ENCODE peak calls at places on chromosomes 4 and X, in eight cellular contexts. L, A, H, U, T, W, Q and I are unnamed samples.

GRCh38 chr4:93469560-93469959 is 359.0 kb upstream of the ATOH1 start:
- DNase-seq in L (no peak), A (no peak), H (no peak), U (no peak), T (no peak), W (no peak), Q (no peak), I (no peak)

GRCh38 chr4:6951880-6952381 is 42.3 kb downstream of the TBC1D14 start:
- DNase-seq in L (no peak), A (peak; percentile 34), H (no peak), U (no peak), T (no peak), W (no peak), Q (no peak), I (no peak)

GRCh38 chr4:114601304-114602052 is 2.9 kb downstream of the UGT8 start:
- DNase-seq in L (no peak), A (no peak), H (no peak), U (no peak), T (no peak), W (no peak), Q (no peak), I (no peak)

GRCh38 chr4:158840131-158840530 is 71.3 kb downstream of the FNIP2 start:
- DNase-seq in L (no peak), A (no peak), H (no peak), U (no peak), T (no peak), W (no peak), Q (no peak), I (no peak)

GRCh38 chr4:88522702-88523324 is 763 bp downstream of the PYURF start:
- DNase-seq in L (peak; percentile 81), A (peak; percentile 61), H (no peak), U (no peak), T (peak; percentile 36), W (no peak), Q (no peak), I (no peak)

GRCh38 chrX:10104958-10105658 is 51.7 kb upstream of the CLCN4 start:
- DNase-seq in L (peak; percentile 42), A (no peak), H (no peak), U (no peak), T (no peak), W (no peak), Q (no peak), I (no peak)

GRCh38 chr4:75895744-75896314 is 6.4 kb downstream of the PPEF2 start:
- DNase-seq in L (no peak), A (no peak), H (no peak), U (no peak), T (no peak), W (no peak), Q (no peak), I (no peak)

GRCh38 chr4:1208266-1208961 is 36.0 kb upstream of the SPON2 start:
- DNase-seq in L (no peak), A (peak; percentile 56), H (no peak), U (no peak), T (peak; percentile 23), W (no peak), Q (no peak), I (no peak)

GRCh38 chrX:39726810-39727209 is 370.9 kb downstream of the BCOR start:
- DNase-seq in L (no peak), A (no peak), H (no peak), U (no peak), T (peak; percentile 83), W (no peak), Q (no peak), I (peak; percentile 37)

GRCh38 chrX:108737754-108738153 is 1.4 kb upstream of the IRS4 start:
- DNase-seq in L (no peak), A (no peak), H (no peak), U (no peak), T (no peak), W (no peak), Q (no peak), I (no peak)

GRCh38 chrX:40327085-40327484 is 229.3 kb upstream of the BCOR start:
- DNase-seq in L (no peak), A (no peak), H (no peak), U (no peak), T (no peak), W (no peak), Q (no peak), I (no peak)

GRCh38 chr4:86184216-86184915 is 175.5 kb downstream of the MAPK10 start:
- DNase-seq in L (no peak), A (no peak), H (no peak), U (no peak), T (no peak), W (no peak), Q (no peak), I (no peak)

GRCh38 chrX:133335027-133335426 is 80.3 kb downstream of the GPC4 start:
- DNase-seq in L (peak; percentile 26), A (no peak), H (no peak), U (peak; percentile 4), T (no peak), W (no peak), Q (no peak), I (no peak)

GRCh38 chrX:155611302-155611701 is 1.4 kb downstream of the TMLHE start:
- DNase-seq in L (no peak), A (no peak), H (no peak), U (no peak), T (no peak), W (no peak), Q (no peak), I (no peak)

GRCh38 chr4:84497220-84497834 is 1.8 kb downstream of the NKX6-1 start:
- DNase-seq in L (no peak), A (no peak), H (no peak), U (no peak), T (peak; percentile 31), W (no peak), Q (no peak), I (no peak)

GRCh38 chr4:56611501-56611900 is 69.6 kb downstream of the HOPX start:
- DNase-seq in L (no peak), A (no peak), H (no peak), U (no peak), T (no peak), W (no peak), Q (no peak), I (no peak)

GRCh38 chr4:531721-532565 is 32.9 kb downstream of the PIGG start:
- DNase-seq in L (no peak), A (no peak), H (no peak), U (no peak), T (no peak), W (no peak), Q (no peak), I (no peak)

GRCh38 chrX:5402461-5402860 is 826.2 kb downstream of the NLGN4X start:
- DNase-seq in L (no peak), A (no peak), H (no peak), U (no peak), T (no peak), W (no peak), Q (no peak), I (no peak)
- TF ChIP-seq CTCF in L (no peak), A (no peak), H (no peak), U (no peak), T (no peak), W (no peak), Q (no peak), I (no peak)

GRCh38 chr4:38177035-38177791 is 217.0 kb downstream of the PTTG2 start:
- DNase-seq in L (peak; percentile 35), A (no peak), H (no peak), U (no peak), T (no peak), W (no peak), Q (peak; percentile 35), I (no peak)
- TF ChIP-seq CTCF in L (no peak), A (no peak), H (no peak), U (no peak), T (no peak), W (no peak), Q (no peak), I (no peak)

DNA sequence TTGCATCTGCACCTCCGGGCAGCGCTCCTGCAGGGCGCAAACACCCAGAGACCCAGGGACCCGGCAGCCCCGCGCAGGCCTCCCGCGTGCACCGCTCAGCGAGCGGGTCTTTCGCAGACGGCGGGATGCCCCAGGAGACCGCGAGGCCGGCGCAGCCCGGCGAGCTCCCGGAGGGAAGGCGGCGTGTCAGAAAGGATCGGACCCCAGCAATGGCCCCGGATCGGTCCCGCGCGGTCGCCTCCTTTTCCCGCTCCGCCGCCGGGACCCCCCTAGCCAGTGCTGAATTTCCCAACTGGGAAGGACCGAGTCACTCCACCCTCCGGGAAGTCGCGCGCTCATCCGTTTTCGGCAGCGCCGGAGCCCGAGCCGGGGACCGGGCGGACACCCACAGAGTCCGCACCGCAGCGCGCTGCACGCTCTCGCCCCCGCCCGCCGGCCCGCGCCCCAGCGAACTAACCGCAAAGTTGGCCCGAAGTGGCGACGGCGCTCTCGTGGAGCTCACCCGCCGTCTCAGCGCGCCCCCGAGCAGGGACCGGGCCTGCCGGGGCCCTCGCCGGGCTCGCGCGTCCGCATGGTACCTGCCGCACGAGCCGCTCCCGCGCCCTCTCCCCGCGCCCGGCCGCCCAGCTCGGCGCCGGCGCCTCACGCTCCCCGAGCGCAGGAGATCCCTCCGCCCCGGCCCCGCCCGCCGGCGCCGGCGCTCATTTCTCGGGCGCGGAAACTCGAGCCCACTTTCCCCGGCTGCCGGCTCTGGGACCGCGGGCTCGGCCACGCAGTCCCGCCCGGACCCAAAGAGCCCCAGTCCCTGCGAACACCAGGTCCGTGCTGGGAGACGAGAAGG is at the start of gene FAT1:
- DNase-seq in L (peak; percentile 75), A (peak; percentile 68), H (peak; percentile 87), U (peak; percentile 68), T (peak; percentile 79), W (no peak), Q (no peak), I (peak; percentile 41)
- TF ChIP-seq CTCF in L (no peak), A (no peak), H (no peak), U (no peak), T (no peak), W (no peak), Q (no peak), I (no peak)

DNA sequence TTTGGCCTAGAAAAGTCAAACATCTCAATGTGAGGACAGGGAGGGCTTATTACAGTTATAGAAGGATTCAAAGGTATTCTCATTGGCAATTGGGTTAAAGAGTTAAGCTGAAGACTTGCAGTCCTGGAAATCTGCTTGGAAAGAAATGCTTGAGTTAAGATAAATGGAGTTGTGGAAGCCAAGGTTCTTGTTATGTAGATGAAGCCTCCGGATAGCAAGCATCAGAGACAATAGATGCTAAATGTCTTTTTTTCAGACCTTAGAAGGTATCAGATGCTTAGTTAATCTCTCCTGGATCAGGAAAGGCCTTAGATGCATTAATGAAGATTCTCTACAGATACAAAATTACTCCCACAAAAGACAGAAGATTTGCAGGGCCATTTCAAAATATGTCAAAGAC is 299.3 kb downstream of the CFAP47 start:
- DNase-seq in L (no peak), A (no peak), H (no peak), U (no peak), T (no peak), W (no peak), Q (no peak), I (no peak)
- TF ChIP-seq CTCF in L (no peak), A (no peak), H (no peak), U (no peak), T (no peak), W (no peak), Q (no peak), I (no peak)

GRCh38 chrX:16348286-16348685 is 181.0 kb downstream of the MAGEB17 start:
- DNase-seq in L (no peak), A (no peak), H (no peak), U (no peak), T (no peak), W (no peak), Q (no peak), I (no peak)
- TF ChIP-seq CTCF in L (no peak), A (no peak), H (no peak), U (no peak), T (no peak), W (no peak), Q (no peak), I (no peak)

GRCh38 chr4:4784379-4784778 is 75.1 kb upstream of the MSX1 start:
- DNase-seq in L (no peak), A (no peak), H (no peak), U (no peak), T (no peak), W (no peak), Q (no peak), I (no peak)
- TF ChIP-seq CTCF in L (no peak), A (no peak), H (no peak), U (no peak), T (no peak), W (no peak), Q (no peak), I (no peak)